ENCODE peak calls at places on chromosomes 11 and 22, in eight cellular contexts. W is dorsolateral prefrontal cortex; D is NT2/D1; K is naive thymus-derived CD4-positive, alpha-beta T cell; L is thoracic aorta; Z is DND-41; Y is BJ; H is AG04450. G is an unnamed sample. For H3K27me3, the result is how much of the 10 kb centered on the place peaks cover.

GRCh38 chr11:43150697-43151096 is 161.1 kb upstream of the API5 start:
- DNase-seq in W (no peak), D (no peak), K (no peak), L (no peak), Z (no peak), Y (no peak), H (no peak), G (no peak)

GRCh38 chr22:49348631-49349030 is 479.0 kb downstream of the BRD1 start:
- DNase-seq in W (no peak), D (no peak), K (no peak), L (no peak), Z (no peak), Y (no peak), H (no peak), G (no peak)

GRCh38 chr11:72478596-72479143 is 44.3 kb upstream of the CLPB start:
- DNase-seq in W (no peak), D (no peak), K (no peak), L (no peak), Z (no peak), Y (no peak), H (no peak), G (no peak)

GRCh38 chr11:113876798-113877672 is 1.7 kb upstream of the USP28 start:
- DNase-seq in W (no peak), D (no peak), K (no peak), L (no peak), Z (no peak), Y (no peak), H (no peak), G (no peak)

GRCh38 chr11:8566613-8567210 is 27.3 kb downstream of the STK33 start:
- DNase-seq in W (no peak), D (no peak), K (peak), L (no peak), Z (no peak), Y (no peak), H (no peak), G (no peak)

GRCh38 chr11:19891050-19891449 is 178.4 kb downstream of the NAV2 start:
- DNase-seq in W (no peak), D (no peak), K (no peak), L (no peak), Z (no peak), Y (peak), H (no peak), G (no peak)

GRCh38 chr11:86115542-86116385 is 46.9 kb upstream of the PICALM start:
- DNase-seq in W (no peak), D (no peak), K (no peak), L (no peak), Z (no peak), Y (no peak), H (no peak), G (no peak)

GRCh38 chr11:91717169-91717568 is 507.4 kb upstream of the FAT3 start:
- DNase-seq in W (no peak), D (peak), K (no peak), L (no peak), Z (no peak), Y (no peak), H (no peak), G (no peak)

GRCh38 chr11:102110761-102111010 is 439 bp downstream of the YAP1 start:
- DNase-seq in W (no peak), D (no peak), K (no peak), L (no peak), Z (no peak), Y (no peak), H (no peak), G (no peak)

GRCh38 chr11:130580372-130580771 is 131.9 kb downstream of the ADAMTS15 start:
- DNase-seq in W (peak), D (peak), K (no peak), L (no peak), Z (no peak), Y (peak), H (peak), G (no peak)

GRCh38 chr11:83827940-83828554 is 541.9 kb upstream of the CCDC90B start:
- DNase-seq in W (no peak), D (peak), K (no peak), L (no peak), Z (no peak), Y (no peak), H (no peak), G (no peak)

GRCh38 chr11:117950999-117951961 is 22.1 kb upstream of the TMPRSS13 start:
- DNase-seq in W (no peak), D (no peak), K (peak), L (no peak), Z (peak), Y (no peak), H (no peak), G (no peak)

GRCh38 chr22:36465232-36466021 is 16.0 kb downstream of the TXN2 start:
- DNase-seq in W (no peak), D (no peak), K (no peak), L (no peak), Z (no peak), Y (no peak), H (peak), G (no peak)

GRCh38 chr11:121928597-121929580 is 187.1 kb downstream of the BLID start:
- DNase-seq in W (no peak), D (no peak), K (no peak), L (no peak), Z (no peak), Y (no peak), H (no peak), G (no peak)

GRCh38 chr22:22925146-22925794 is 37.7 kb downstream of the IGLL5 start:
- DNase-seq in W (no peak), D (no peak), K (no peak), L (no peak), Z (no peak), Y (no peak), H (no peak), G (no peak)
- H3K27me3 ChIP-seq in W (under half), D (half or more), K (under half), L (under half), Z (under half), Y (under half), H (under half), G (under half)

DNA sequence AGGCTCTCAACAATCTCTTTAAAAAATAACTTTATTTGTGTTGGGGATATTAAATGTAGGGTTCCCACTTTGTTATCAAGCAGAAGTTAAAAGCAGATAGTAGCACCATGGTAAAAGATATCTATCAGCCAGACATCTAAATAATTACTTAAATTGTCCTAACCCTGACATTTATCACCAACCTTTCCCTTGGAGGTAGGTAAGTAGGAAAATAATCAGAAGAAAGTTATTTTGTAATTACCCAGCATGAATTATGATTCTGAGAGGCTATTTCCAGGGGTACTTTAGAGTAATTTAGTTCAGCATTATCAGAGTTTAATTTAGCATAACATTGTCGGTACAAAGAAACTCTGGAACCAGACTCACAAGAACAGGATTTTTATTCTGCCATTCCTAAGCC is 23.2 kb upstream of the LRRC55 start:
- DNase-seq in W (no peak), D (no peak), K (no peak), L (no peak), Z (no peak), Y (no peak), H (no peak), G (no peak)
- H3K27me3 ChIP-seq in W (under half), D (under half), K (under half), L (under half), Z (under half), Y (under half), H (under half), G (under half)

GRCh38 chr22:20404881-20405280 is 10.9 kb downstream of the ZNF74 start:
- DNase-seq in W (no peak), D (no peak), K (no peak), L (no peak), Z (no peak), Y (no peak), H (no peak), G (no peak)
- H3K27me3 ChIP-seq in W (under half), D (under half), K (under half), L (under half), Z (under half), Y (under half), H (under half), G (under half)

GRCh38 chr22:25166266-25167056 is 33.2 kb upstream of the CRYBB3 start:
- DNase-seq in W (no peak), D (no peak), K (no peak), L (no peak), Z (no peak), Y (no peak), H (no peak), G (no peak)
- H3K27me3 ChIP-seq in W (under half), D (under half), K (under half), L (under half), Z (under half), Y (under half), H (under half), G (under half)

GRCh38 chr11:60905551-60906113 is 753 bp downstream of the PRPF19 start:
- DNase-seq in W (no peak), D (no peak), K (no peak), L (no peak), Z (no peak), Y (no peak), H (no peak), G (no peak)

GRCh38 chr11:60908803-60909202 is 2.4 kb upstream of the PRPF19 start:
- DNase-seq in W (no peak), D (no peak), K (no peak), L (no peak), Z (no peak), Y (no peak), H (no peak), G (no peak)

GRCh38 chr11:60902625-60903024 is 3.8 kb downstream of the PRPF19 start:
- DNase-seq in W (no peak), D (no peak), K (no peak), L (no peak), Z (no peak), Y (no peak), H (no peak), G (no peak)

GRCh38 chr11:60906132-60906972 is at the start of gene PRPF19:
- DNase-seq in W (peak), D (peak), K (peak), L (peak), Z (peak), Y (peak), H (peak), G (peak)

GRCh38 chr11:60905047-60905446 is 1.3 kb downstream of the PRPF19 start:
- DNase-seq in W (no peak), D (no peak), K (no peak), L (no peak), Z (no peak), Y (no peak), H (no peak), G (no peak)
- H3K27me3 ChIP-seq in W (under half), D (under half), K (under half), L (under half), Z (under half), Y (under half), H (under half), G (under half)

G was measured in CD8-positive, alpha-beta memory T cell.